ENCODE peak calls at places on chromosomes 2 and 18, in four cellular contexts. B is chondrocyte, H is osteocyte, S is dorsolateral prefrontal cortex. K is an unnamed sample.

GRCh38 chr18:38525039-38525438 is 959.4 kb upstream of the CELF4 start:
- DNase-seq in B (no peak), H (no peak), S (no peak), K (no peak)

GRCh38 chr2:137659616-137660015 is 304.7 kb upstream of the HNMT start:
- DNase-seq in B (no peak), H (no peak), S (peak; percentile 26), K (no peak)

GRCh38 chr2:127217470-127218325 is 2.4 kb downstream of the CYP27C1 start:
- DNase-seq in B (peak; percentile 97), H (peak; percentile 95), S (no peak), K (no peak)

GRCh38 chr18:39162013-39162412 is 1596.4 kb upstream of the CELF4 start:
- DNase-seq in B (no peak), H (no peak), S (no peak), K (no peak)

GRCh38 chr18:31719363-31720006 is 35.1 kb upstream of the B4GALT6 start:
- DNase-seq in B (no peak), H (no peak), S (no peak), K (no peak)

GRCh38 chr2:122704109-122704563 is 948.7 kb downstream of the TSN start:
- DNase-seq in B (no peak), H (no peak), S (no peak), K (no peak)

GRCh38 chr2:120926463-120927165 is 190.9 kb downstream of the GLI2 start:
- DNase-seq in B (no peak), H (no peak), S (no peak), K (no peak)

GRCh38 chr2:45089554-45090261 is 80.5 kb upstream of the SIX2 start:
- DNase-seq in B (no peak), H (no peak), S (no peak), K (no peak)

GRCh38 chr2:43218550-43219382 is 7.6 kb downstream of the ZFP36L2 start:
- DNase-seq in B (peak; percentile 49), H (no peak), S (no peak), K (no peak)

GRCh38 chr2:71743995-71744675 is 290.8 kb downstream of the DYSF start:
- DNase-seq in B (no peak), H (no peak), S (no peak), K (no peak)

GRCh38 chr18:67612281-67612680 is 95.8 kb upstream of the DSEL start:
- DNase-seq in B (no peak), H (no peak), S (no peak), K (no peak)

GRCh38 chr2:147684903-147685302 is 159.9 kb upstream of the ACVR2A start:
- DNase-seq in B (no peak), H (no peak), S (no peak), K (no peak)

GRCh38 chr2:238159676-238160205 is 971 bp downstream of the ERFE start:
- DNase-seq in B (peak; percentile 68), H (no peak), S (no peak), K (no peak)

GRCh38 chr2:238161291-238162051 is 2.7 kb downstream of the ERFE start:
- DNase-seq in B (peak; percentile 81), H (no peak), S (no peak), K (no peak)

GRCh38 chr2:238162171-238162515 is 3.4 kb downstream of the ERFE start:
- DNase-seq in B (peak; percentile 78), H (no peak), S (no peak), K (no peak)

GRCh38 chr2:238158807-238159539 is at the start of gene ERFE:
- DNase-seq in B (peak; percentile 56), H (no peak), S (no peak), K (peak; percentile 86)

GRCh38 chr2:238160206-238161129 is 1.7 kb downstream of the ERFE start:
- DNase-seq in B (peak; percentile 67), H (no peak), S (no peak), K (peak; percentile 66)
- TF ChIP-seq CTCF in B (peak; percentile 64), H (peak; percentile 32), S (peak; percentile 46), K (peak; percentile 49)

GRCh38 chr2:233354971-233355574 is 779 bp downstream of the DGKD start:
- DNase-seq in B (no peak), H (no peak), S (peak; percentile 24), K (no peak)

GRCh38 chr2:233352141-233352842 is 2.0 kb upstream of the DGKD start:
- DNase-seq in B (no peak), H (no peak), S (no peak), K (no peak)

GRCh38 chr2:233353101-233353768 is 1.1 kb upstream of the DGKD start:
- DNase-seq in B (no peak), H (no peak), S (no peak), K (peak; percentile 83)

GRCh38 chr2:233354500-233354924 is 218 bp downstream of the DGKD start:
- DNase-seq in B (no peak), H (no peak), S (no peak), K (no peak)

GRCh38 chr2:233353769-233354499 is at the start of gene DGKD:
- DNase-seq in B (no peak), H (no peak), S (no peak), K (peak; percentile 61)
- TF ChIP-seq CTCF in B (peak; percentile 63), H (peak; percentile 45), S (peak; percentile 24), K (peak; percentile 23)

DNA sequence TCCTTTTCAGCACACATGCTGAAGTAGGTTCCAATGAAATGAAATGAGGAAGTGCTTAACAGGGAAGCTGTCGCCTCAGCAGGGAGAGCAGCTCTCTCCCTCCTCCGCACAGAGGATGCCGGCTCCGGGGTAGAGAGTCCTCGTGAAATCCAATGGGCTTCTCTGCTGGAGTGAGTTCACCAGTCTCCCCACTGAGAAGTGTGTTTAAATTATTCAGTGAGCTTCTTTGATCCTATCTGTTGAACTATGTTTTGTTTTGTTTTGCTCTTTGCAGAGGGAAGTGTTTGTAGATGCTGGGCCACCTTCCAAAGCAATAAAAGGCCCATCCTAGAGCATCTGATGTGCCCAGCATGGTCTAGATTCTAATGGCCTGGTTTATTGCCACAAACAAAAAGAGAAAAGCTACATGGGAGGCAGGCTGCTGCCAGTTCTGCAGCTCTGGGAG is 6.8 kb downstream of the PPP1R7 start:
- DNase-seq in B (no peak), H (no peak), S (peak; percentile 46), K (no peak)
- TF ChIP-seq CTCF in B (no peak), H (no peak), S (no peak), K (no peak)

GRCh38 chr18:7872569-7872968 is 305.5 kb downstream of the PTPRM start:
- DNase-seq in B (no peak), H (no peak), S (no peak), K (no peak)
- TF ChIP-seq CTCF in B (peak; percentile 59), H (peak; percentile 37), S (no peak), K (no peak)

GRCh38 chr18:51006061-51006818 is 23.8 kb upstream of the SMAD4 start:
- DNase-seq in B (no peak), H (no peak), S (no peak), K (no peak)
- TF ChIP-seq CTCF in B (no peak), H (no peak), S (no peak), K (no peak)

GRCh38 chr2:146523218-146523617 is 1321.6 kb upstream of the ACVR2A start:
- DNase-seq in B (no peak), H (no peak), S (no peak), K (no peak)
- TF ChIP-seq CTCF in B (peak; percentile 88), H (peak; percentile 61), S (no peak), K (peak; percentile 44)

GRCh38 chr2:186437719-186438118 is 48.3 kb upstream of the ZC3H15 start:
- DNase-seq in B (no peak), H (no peak), S (no peak), K (no peak)
- TF ChIP-seq CTCF in B (no peak), H (no peak), S (no peak), K (no peak)